ENCODE peak calls at places on chromosomes 5 and 9, in seven cellular contexts. W, E, P, L, B, D and T are unnamed samples.

GRCh38 chr9:36746415-36746814 is 173.7 kb downstream of the MELK start:
- DNase-seq in W (no peak), E (no peak), P (no peak), L (no peak), B (no peak), D (no peak), T (no peak)

GRCh38 chr5:62719061-62719730 is 140.6 kb downstream of the LRRC70 start:
- DNase-seq in W (no peak), E (no peak), P (no peak), L (no peak), B (no peak), D (no peak), T (no peak)

GRCh38 chr5:2207966-2208544 is 325.3 kb upstream of the IRX4 start:
- DNase-seq in W (no peak), E (peak), P (no peak), L (no peak), B (no peak), D (no peak), T (peak)

GRCh38 chr5:72816297-72817075 is at the start of gene TNPO1:
- DNase-seq in W (peak), E (peak), P (peak), L (peak), B (peak), D (peak), T (peak)

GRCh38 chr5:89457411-89458329 is 574.7 kb upstream of the MEF2C start:
- DNase-seq in W (peak), E (no peak), P (no peak), L (peak), B (peak), D (peak), T (peak)

GRCh38 chr9:76599970-76600369 is 141.0 kb downstream of the GCNT1 start:
- DNase-seq in W (no peak), E (no peak), P (no peak), L (no peak), B (no peak), D (no peak), T (no peak)

GRCh38 chr5:80234311-80234948 is 21.4 kb downstream of the SERINC5 start:
- DNase-seq in W (no peak), E (no peak), P (no peak), L (no peak), B (no peak), D (no peak), T (no peak)

GRCh38 chr5:95892784-95893354 is 68.8 kb downstream of the ELL2 start:
- DNase-seq in W (peak), E (peak), P (no peak), L (peak), B (no peak), D (peak), T (no peak)

GRCh38 chr5:126535856-126536545 is 59.0 kb downstream of the ALDH7A1 start:
- DNase-seq in W (no peak), E (no peak), P (no peak), L (no peak), B (no peak), D (no peak), T (no peak)

GRCh38 chr5:10319202-10319851 is 11.6 kb upstream of the CMBL start:
- DNase-seq in W (peak), E (no peak), P (no peak), L (no peak), B (no peak), D (no peak), T (no peak)

GRCh38 chr5:40909233-40909632 is at the start of gene C7:
- DNase-seq in W (no peak), E (no peak), P (no peak), L (peak), B (no peak), D (no peak), T (no peak)

GRCh38 chr9:111450114-111450513 is 34.1 kb downstream of the ECPAS start:
- DNase-seq in W (no peak), E (no peak), P (no peak), L (no peak), B (no peak), D (no peak), T (no peak)

GRCh38 chr9:98989036-98990000 is 45.6 kb downstream of the COL15A1 start:
- DNase-seq in W (peak), E (peak), P (no peak), L (no peak), B (peak), D (peak), T (peak)

GRCh38 chr5:1834022-1834551 is 32.9 kb downstream of the NDUFS6 start:
- DNase-seq in W (no peak), E (no peak), P (no peak), L (no peak), B (no peak), D (peak), T (no peak)

GRCh38 chr9:118522093-118523028 is 818.2 kb downstream of the TLR4 start:
- DNase-seq in W (peak), E (peak), P (peak), L (peak), B (peak), D (no peak), T (peak)

GRCh38 chr9:4155224-4156026 is 144.4 kb downstream of the GLIS3 start:
- DNase-seq in W (no peak), E (no peak), P (no peak), L (no peak), B (no peak), D (no peak), T (no peak)

GRCh38 chr5:124748687-124749594 is 2.5 kb upstream of the ZNF608 start:
- DNase-seq in W (peak), E (peak), P (peak), L (peak), B (peak), D (peak), T (peak)

GRCh38 chr5:115308815-115309214 is 12.4 kb upstream of the CCDC112 start:
- DNase-seq in W (no peak), E (no peak), P (no peak), L (no peak), B (no peak), D (no peak), T (no peak)
- H2AFZ ChIP-seq in W (no peak), E (no peak), P (no peak), L (no peak), B (no peak), D (no peak), T (no peak)

GRCh38 chr5:39257554-39257953 is 38.2 kb upstream of the FYB1 start:
- DNase-seq in W (no peak), E (no peak), P (no peak), L (no peak), B (no peak), D (no peak), T (no peak)
- H2AFZ ChIP-seq in W (no peak), E (no peak), P (no peak), L (no peak), B (no peak), D (no peak), T (no peak)

DNA sequence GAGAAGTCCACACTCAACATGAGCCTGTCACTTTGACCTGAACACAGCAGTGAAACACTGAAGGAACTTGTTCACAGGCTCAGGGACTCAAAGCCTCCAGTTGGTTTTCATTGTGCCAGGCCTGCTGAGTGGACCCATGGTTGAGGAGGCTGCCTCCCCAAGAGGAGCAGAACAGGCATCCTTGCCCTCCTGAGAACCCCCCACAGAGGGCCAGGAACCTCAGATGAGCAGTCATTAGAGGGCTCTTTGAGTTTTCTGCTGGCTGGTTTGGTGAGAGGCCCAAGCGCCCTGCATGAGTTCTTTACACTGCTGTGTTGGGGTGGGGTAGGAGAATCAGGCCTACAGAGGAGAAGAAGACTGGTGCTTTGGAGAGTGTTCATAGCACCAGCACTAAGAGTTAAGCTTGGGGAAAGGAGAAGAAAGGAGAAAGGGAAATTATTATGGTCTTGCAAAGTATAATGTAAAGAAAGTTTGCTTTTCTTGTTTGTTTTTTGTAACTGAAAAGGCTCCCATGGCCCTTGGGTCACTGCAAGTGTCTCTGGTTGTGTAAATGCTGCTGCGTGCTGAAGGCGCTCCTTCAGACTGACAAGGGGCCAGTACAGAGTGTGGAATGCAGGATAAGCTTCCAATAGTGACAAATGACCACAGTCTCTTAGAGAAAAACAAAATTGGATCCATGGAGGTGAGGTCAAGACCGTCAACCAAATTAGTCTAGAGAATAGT is 100.2 kb downstream of the PDE8B start:
- DNase-seq in W (no peak), E (no peak), P (no peak), L (no peak), B (no peak), D (no peak), T (no peak)
- H2AFZ ChIP-seq in W (no peak), E (no peak), P (no peak), L (no peak), B (no peak), D (no peak), T (no peak)

DNA sequence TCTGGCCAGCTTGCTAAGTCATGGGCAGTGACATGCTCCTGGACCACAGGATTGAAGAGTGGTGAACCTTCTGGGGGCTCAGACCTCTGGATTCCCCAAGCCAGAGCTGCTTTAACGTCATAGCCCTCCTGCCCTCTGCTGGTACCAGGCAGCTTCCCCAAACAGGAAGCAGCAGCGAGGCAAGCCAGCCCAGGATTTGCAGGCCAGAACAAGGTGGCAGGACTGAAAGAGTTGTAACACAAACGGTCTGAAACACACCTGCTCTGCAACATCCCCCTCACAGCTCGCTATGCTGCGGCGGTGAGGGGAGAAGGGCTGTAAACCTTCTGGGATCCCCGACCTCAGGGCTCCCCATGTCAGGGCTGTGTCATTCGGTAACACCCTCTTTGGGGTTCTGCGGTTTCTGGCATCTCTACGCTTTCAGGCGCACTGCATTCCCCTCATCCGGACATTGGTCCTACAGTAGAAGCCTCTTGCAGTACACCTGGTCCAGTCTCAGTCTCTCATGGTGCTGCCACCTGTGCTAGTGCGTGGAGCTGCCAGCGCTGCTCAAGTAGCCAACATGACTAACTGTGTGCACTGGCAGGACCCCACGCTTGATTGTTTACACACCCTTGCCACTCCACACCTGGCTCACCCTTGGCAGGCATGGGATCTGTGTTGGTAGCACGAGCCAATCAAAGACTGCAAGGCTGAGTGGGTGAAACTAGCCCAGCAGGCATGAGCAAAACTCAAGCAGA is 893.3 kb downstream of the PTPRD start:
- DNase-seq in W (no peak), E (peak), P (no peak), L (no peak), B (no peak), D (no peak), T (no peak)
- H2AFZ ChIP-seq in W (no peak), E (no peak), P (no peak), L (no peak), B (no peak), D (no peak), T (no peak)

GRCh38 chr5:172733179-172733973 is 37.6 kb downstream of the DUSP1 start:
- DNase-seq in W (peak), E (no peak), P (no peak), L (peak), B (peak), D (peak), T (peak)
- H2AFZ ChIP-seq in W (peak), E (no peak), P (peak), L (peak), B (peak), D (peak), T (peak)